ENCODE peak calls at places on chromosomes 5 and 9, in six cellular contexts. Z, W, M, V, D and O are unnamed samples.

GRCh38 chr9:16150501-16150900 is 597.7 kb downstream of the CCDC171 start:
- DNase-seq in Z (no peak), W (no peak), M (no peak), V (no peak), D (no peak), O (no peak)

GRCh38 chr9:93091453-93092081 is 4.5 kb upstream of the CARD19 start:
- DNase-seq in Z (no peak), W (no peak), M (peak; percentile 52), V (peak; percentile 50), D (no peak), O (no peak)

GRCh38 chr5:33441241-33441844 is 578 bp downstream of the TARS1 start:
- DNase-seq in Z (peak; percentile 12), W (peak; percentile 41), M (no peak), V (peak; percentile 75), D (no peak), O (no peak)

GRCh38 chr5:152376871-152377270 is 28.2 kb downstream of the NMUR2 start:
- DNase-seq in Z (no peak), W (peak; percentile 45), M (no peak), V (no peak), D (no peak), O (no peak)

GRCh38 chr9:28378236-28378635 is 805.0 kb upstream of the C9orf72 start:
- DNase-seq in Z (no peak), W (no peak), M (no peak), V (no peak), D (no peak), O (no peak)

GRCh38 chr5:174159327-174160247 is 114.1 kb downstream of the NSG2 start:
- DNase-seq in Z (no peak), W (no peak), M (peak; percentile 12), V (peak; percentile 5), D (peak; percentile 52), O (peak; percentile 44)

GRCh38 chr5:155700333-155700732 is 626.6 kb upstream of the SGCD start:
- DNase-seq in Z (no peak), W (no peak), M (no peak), V (no peak), D (no peak), O (no peak)

GRCh38 chr5:93454896-93455295 is 126.1 kb downstream of the NR2F1-AS1 start:
- DNase-seq in Z (no peak), W (no peak), M (no peak), V (no peak), D (no peak), O (no peak)

GRCh38 chr9:99181621-99182020 is 40.1 kb downstream of the ALG2 start:
- DNase-seq in Z (peak; percentile 53), W (no peak), M (no peak), V (peak; percentile 80), D (no peak), O (no peak)

GRCh38 chr9:13529321-13530104 is 250.0 kb upstream of the MPDZ start:
- DNase-seq in Z (no peak), W (no peak), M (no peak), V (no peak), D (no peak), O (no peak)

GRCh38 chr9:110928604-110929003 is 109.7 kb downstream of the LPAR1 start:
- DNase-seq in Z (no peak), W (no peak), M (no peak), V (no peak), D (no peak), O (no peak)

GRCh38 chr5:171055881-171056454 is 194.2 kb downstream of the RANBP17 start:
- DNase-seq in Z (no peak), W (no peak), M (no peak), V (no peak), D (no peak), O (no peak)

GRCh38 chr5:113527746-113528145 is 14.3 kb downstream of the YTHDC2 start:
- DNase-seq in Z (no peak), W (no peak), M (no peak), V (no peak), D (no peak), O (no peak)

GRCh38 chr5:27944471-27944870 is 906.1 kb upstream of the CDH9 start:
- DNase-seq in Z (no peak), W (no peak), M (no peak), V (no peak), D (no peak), O (no peak)

GRCh38 chr9:134566196-134566822 is 75.3 kb upstream of the COL5A1 start:
- DNase-seq in Z (no peak), W (no peak), M (no peak), V (no peak), D (no peak), O (no peak)

GRCh38 chr5:124866355-124867063 is 120.1 kb upstream of the ZNF608 start:
- DNase-seq in Z (no peak), W (no peak), M (no peak), V (no peak), D (no peak), O (no peak)

GRCh38 chr5:171521219-171521633 is 101.8 kb downstream of the FGF18 start:
- DNase-seq in Z (no peak), W (no peak), M (peak; percentile 83), V (peak; percentile 80), D (peak; percentile 82), O (peak; percentile 84)

GRCh38 chr5:159658266-159658665 is 258.0 kb upstream of the ADRA1B start:
- DNase-seq in Z (no peak), W (no peak), M (no peak), V (no peak), D (no peak), O (no peak)

GRCh38 chr5:69257577-69257976 is 22.9 kb downstream of the CDK7 start:
- DNase-seq in Z (no peak), W (no peak), M (no peak), V (no peak), D (no peak), O (no peak)

GRCh38 chr5:150368526-150368925 is 11.0 kb downstream of the TCOF1 start:
- DNase-seq in Z (no peak), W (no peak), M (no peak), V (no peak), D (no peak), O (no peak)